ENCODE peak calls at places on chromosomes 13 and 19, in nine cellular contexts. B is naive thymus-derived CD4-positive, alpha-beta T cell; N is C1 segment of cervical spinal cord; G is cardiac septum; S is epithelial cell of esophagus; K is stimulated activated CD8-positive, alpha-beta memory T cell treated with anti-CD3 and anti-CD28 coated beads, Interleukin-7, amount 100 ng/mL, for 1 hour; T is T-helper 1 cell; Y is activated T-helper 1 cell treated with anti-CD3 and anti-CD28 coated beads, Interleukin-12 subunit alpha, Interleukin-12 subunit beta, Interleukin-2, Interleukin-4 antibody, amounts not matched to agents 30 ng/mL and 10 ng/mL and 1 ng/mL, durations not matched to agents 14 hours and 24 hours and 36 hours; C is right cardiac atrium. M is an unnamed sample.

GRCh38 chr19:56566904-56567273 is 379 bp upstream of the ZNF470 start:
- DNase-seq in C (peak; percentile 63), G (peak; percentile 78), B (no peak), Y (peak; percentile 15), T (peak; percentile 4), S (peak; percentile 46), N (no peak), K (no peak), M (peak; percentile 11)

GRCh38 chr19:31461814-31462539 is 112.7 kb upstream of the TSHZ3 start:
- DNase-seq in G (no peak), Y (no peak), C (no peak), B (no peak), K (no peak), S (no peak), T (no peak), N (no peak), M (peak; percentile 50)

GRCh38 chr19:15304140-15304705 is 28.1 kb downstream of the BRD4 start:
- DNase-seq in K (no peak), N (no peak), C (no peak), B (no peak), G (no peak), Y (no peak), S (peak; percentile 48), T (no peak), M (no peak)

GRCh38 chr19:53558404-53558803 is 20.5 kb downstream of the ZNF331 start:
- DNase-seq in B (no peak), S (no peak), T (no peak), N (no peak), G (no peak), C (no peak), K (no peak), Y (no peak), M (no peak)

GRCh38 chr19:18202759-18203407 is 959 bp downstream of the RAB3A start:
- DNase-seq in N (peak; percentile 51), Y (no peak), S (no peak), K (no peak), B (peak; percentile 38), C (peak; percentile 42), T (no peak), G (no peak), M (peak; percentile 23)

GRCh38 chr13:105165449-105166125 is 1369.9 kb downstream of the EFNB2 start:
- DNase-seq in C (no peak), K (no peak), S (no peak), N (no peak), Y (no peak), B (no peak), G (no peak), T (no peak), M (no peak)

GRCh38 chr13:50334944-50335343 is 319.7 kb downstream of the KCNRG start:
- DNase-seq in Y (no peak), C (no peak), G (no peak), K (no peak), B (no peak), S (no peak), T (no peak), N (no peak), M (no peak)

GRCh38 chr13:41050041-41050440 is 11.3 kb upstream of the WBP4 start:
- DNase-seq in S (peak; percentile 49), G (no peak), T (no peak), Y (no peak), B (no peak), C (no peak), K (no peak), N (no peak), M (no peak)

GRCh38 chr19:41795031-41795461 is 1.3 kb upstream of the CEACAM3 start:
- DNase-seq in T (peak; percentile 27), C (no peak), Y (peak; percentile 51), B (peak; percentile 41), K (peak; percentile 22), S (peak; percentile 56), G (no peak), N (no peak), M (peak; percentile 30)

GRCh38 chr19:4647676-4648644 is 8.6 kb downstream of the TNFAIP8L1 start:
- DNase-seq in N (peak; percentile 70), S (no peak), K (no peak), G (peak; percentile 87), Y (no peak), T (no peak), B (no peak), C (peak; percentile 73), M (peak; percentile 23)

GRCh38 chr13:57114945-57115344 is 25.8 kb upstream of the PRR20A start:
- DNase-seq in K (no peak), S (no peak), C (no peak), Y (no peak), T (no peak), G (no peak), N (no peak), B (no peak), M (no peak)

GRCh38 chr19:54160948-54161347 is 1.4 kb upstream of the LENG1 start:
- DNase-seq in G (no peak), B (no peak), N (no peak), Y (no peak), S (no peak), C (no peak), K (no peak), T (no peak), M (no peak)

GRCh38 chr13:71758823-71759222 is 108.2 kb downstream of the DACH1 start:
- DNase-seq in B (no peak), G (no peak), N (no peak), K (no peak), C (no peak), T (no peak), S (peak; percentile 10), Y (no peak), M (no peak)

GRCh38 chr13:105918842-105919741 is 616.4 kb downstream of the EFNB2 start:
- DNase-seq in C (peak; percentile 34), S (peak; percentile 90), Y (no peak), B (no peak), N (peak; percentile 48), G (no peak), K (no peak), T (no peak), M (peak; percentile 69)

GRCh38 chr13:50916701-50917184 is 7.2 kb downstream of the RNASEH2B start:
- DNase-seq in T (no peak), C (peak; percentile 16), B (no peak), K (no peak), Y (no peak), G (no peak), S (no peak), N (no peak), M (no peak)

GRCh38 chr13:86572115-86572514 is 772.9 kb upstream of the SLITRK6 start:
- DNase-seq in B (no peak), C (no peak), N (no peak), Y (no peak), T (no peak), K (no peak), G (no peak), S (peak; percentile 72), M (peak; percentile 9)

GRCh38 chr13:43054803-43055802 is 31.7 kb downstream of the DNAJC15 start:
- DNase-seq in N (no peak), B (peak; percentile 46), T (no peak), K (no peak), C (peak; percentile 27), S (peak; percentile 52), G (no peak), Y (peak; percentile 8), M (peak; percentile 64)

GRCh38 chr19:49879243-49879960 is 1.9 kb downstream of the TBC1D17 start:
- DNase-seq in T (no peak), Y (no peak), N (no peak), K (no peak), B (no peak), C (peak; percentile 16), G (no peak), S (peak; percentile 21), M (no peak)

GRCh38 chr13:99018418-99019180 is 40.7 kb upstream of the DOCK9 start:
- DNase-seq in B (no peak), C (no peak), Y (no peak), K (no peak), S (peak; percentile 55), N (no peak), T (no peak), G (no peak), M (peak; percentile 74)

GRCh38 chr19:11268783-11269267 is 6.5 kb upstream of the DOCK6 start:
- DNase-seq in S (peak; percentile 77), K (no peak), N (no peak), Y (no peak), G (peak; percentile 87), B (no peak), T (no peak), C (peak; percentile 81), M (peak; percentile 95)

GRCh38 chr13:49450105-49450819 is 6.2 kb downstream of the SETDB2 start:
- DNase-seq in S (no peak), N (no peak), T (no peak), Y (no peak), K (no peak), C (no peak), G (no peak), B (no peak), M (no peak)

GRCh38 chr19:47107201-47107952 is 6.2 kb downstream of the ZC3H4 start:
- DNase-seq in K (no peak), Y (peak; percentile 52), S (peak; percentile 56), B (peak; percentile 19), T (no peak), G (no peak), N (peak; percentile 46), C (no peak), M (peak; percentile 23)

GRCh38 chr13:99982741-99983400 is 1.3 kb downstream of the ZIC2 start:
- DNase-seq in S (no peak), G (no peak), N (no peak), Y (no peak), K (no peak), C (no peak), T (no peak), B (no peak), M (no peak)

GRCh38 chr13:77918391-77919261 is at the start of gene EDNRB:
- DNase-seq in K (no peak), G (peak; percentile 76), Y (no peak), C (peak; percentile 74), B (no peak), N (no peak), S (peak; percentile 72), T (no peak), M (peak; percentile 52)

GRCh38 chr19:36215276-36216171 is 618 bp downstream of the ZNF146 start:
- DNase-seq in S (peak; percentile 22), T (no peak), K (no peak), Y (no peak), G (no peak), N (no peak), C (no peak), B (no peak), M (peak; percentile 31)

GRCh38 chr13:101415358-101416174 is 742 bp downstream of the NALCN start:
- DNase-seq in B (no peak), Y (no peak), T (no peak), S (no peak), C (no peak), G (no peak), N (peak; percentile 59), K (no peak), M (no peak)

GRCh38 chr13:21061077-21061945 is at the start of gene LATS2:
- DNase-seq in B (peak; percentile 13), S (peak; percentile 92), T (peak; percentile 50), K (peak; percentile 29), G (peak; percentile 99), C (peak; percentile 96), Y (peak; percentile 50), N (peak; percentile 81), M (peak; percentile 91)

GRCh38 chr13:44218501-44219240 is 155.0 kb upstream of the SERP2 start:
- DNase-seq in C (peak; percentile 84), B (no peak), S (peak; percentile 85), T (no peak), N (no peak), G (no peak), K (no peak), Y (no peak), M (no peak)

GRCh38 chr13:45441633-45442032 is 23.1 kb upstream of the COG3 start:
- DNase-seq in T (no peak), S (peak; percentile 70), C (no peak), G (no peak), B (no peak), N (no peak), Y (no peak), K (no peak), M (peak; percentile 64)

GRCh38 chr19:14661372-14661924 is 13.2 kb downstream of the ADGRE3 start:
- DNase-seq in T (no peak), C (no peak), S (no peak), G (no peak), B (no peak), K (no peak), N (no peak), Y (no peak), M (no peak)

GRCh38 chr13:59477011-59477410 is 686.7 kb downstream of the DIAPH3 start:
- DNase-seq in G (no peak), N (no peak), K (no peak), C (no peak), T (no peak), S (no peak), B (no peak), Y (no peak), M (no peak)

M was measured in LHCN-M2.